ENCODE peak calls at places on chromosomes 11 and 22, in nine cellular contexts. A, G, J, P, R, T, X, B and H are unnamed samples.

GRCh38 chr22:38317995-38318715 is 922 bp upstream of the CSNK1E start:
- DNase-seq in G (no peak), J (no peak), A (peak; percentile 52), T (no peak), P (peak; percentile 86), X (no peak), B (no peak), R (peak; percentile 98), H (peak; percentile 85)

GRCh38 chr11:92406472-92406871 is 181.9 kb downstream of the FAT3 start:
- DNase-seq in G (no peak), P (no peak), B (no peak), T (no peak), A (no peak), J (no peak), X (no peak), R (no peak), H (no peak)

GRCh38 chr11:26994579-26995210 is 783 bp downstream of the FIBIN start:
- DNase-seq in P (no peak), X (no peak), J (no peak), T (no peak), R (no peak), B (no peak), A (no peak), G (no peak), H (no peak)

GRCh38 chr22:50665738-50666137 is 6.9 kb upstream of the SHANK3 start:
- DNase-seq in G (no peak), T (no peak), P (no peak), B (no peak), A (no peak), R (no peak), X (no peak), J (no peak), H (no peak)

GRCh38 chr22:39428597-39429071 is 28.2 kb upstream of the MGAT3 start:
- DNase-seq in J (no peak), B (no peak), G (no peak), R (peak; percentile 30), X (no peak), A (no peak), P (no peak), T (no peak), H (no peak)

GRCh38 chr22:44200855-44201550 is 20.3 kb downstream of the PARVG start:
- DNase-seq in B (no peak), X (no peak), J (no peak), P (peak; percentile 46), A (no peak), G (no peak), R (no peak), T (no peak), H (no peak)

GRCh38 chr11:74204692-74205091 is 33.6 kb downstream of the PPME1 start:
- DNase-seq in X (no peak), J (no peak), R (no peak), A (no peak), P (no peak), G (no peak), B (no peak), T (no peak), H (no peak)

GRCh38 chr22:26404851-26405357 is 24.2 kb upstream of the ASPHD2 start:
- DNase-seq in A (no peak), T (no peak), R (no peak), J (no peak), X (no peak), B (no peak), P (no peak), G (peak; percentile 5), H (no peak)

GRCh38 chr22:28885939-28886338 is 2.6 kb downstream of the ZNRF3 start:
- DNase-seq in P (no peak), J (no peak), R (no peak), A (no peak), X (no peak), G (no peak), T (no peak), B (no peak), H (no peak)

GRCh38 chr11:2932850-2933251 is 3.6 kb upstream of the PHLDA2 start:
- DNase-seq in R (peak; percentile 64), J (no peak), X (no peak), P (peak; percentile 51), A (no peak), T (no peak), G (no peak), B (no peak), H (peak; percentile 89)

GRCh38 chr22:35458547-35459422 is 58.8 kb downstream of the MCM5 start:
- DNase-seq in J (no peak), P (no peak), G (no peak), X (no peak), R (no peak), T (no peak), B (no peak), A (no peak), H (no peak)

GRCh38 chr11:101993172-101993571 is 54.1 kb upstream of the CFAP300 start:
- DNase-seq in P (no peak), T (no peak), A (no peak), B (no peak), R (no peak), J (no peak), X (no peak), G (no peak), H (no peak)

GRCh38 chr11:58829736-58830135 is 14.8 kb downstream of the GLYATL2 start:
- DNase-seq in A (peak; percentile 13), B (no peak), R (peak; percentile 71), P (no peak), X (no peak), T (no peak), G (no peak), J (no peak), H (no peak)

GRCh38 chr22:39592104-39593060 is 21.8 kb downstream of the CACNA1I start:
- DNase-seq in R (peak; percentile 93), T (no peak), B (no peak), A (peak; percentile 45), G (no peak), J (no peak), X (no peak), P (peak; percentile 58), H (no peak)

GRCh38 chr11:36510567-36511020 is 522 bp upstream of the TRAF6 start:
- DNase-seq in T (no peak), J (no peak), P (no peak), X (no peak), A (no peak), G (no peak), R (peak; percentile 52), B (peak; percentile 36), H (no peak)

GRCh38 chr11:33931032-33931431 is 39.2 kb upstream of the LMO2 start:
- DNase-seq in T (no peak), A (no peak), B (no peak), X (no peak), J (no peak), R (no peak), P (no peak), G (no peak), H (no peak)

GRCh38 chr11:121366970-121367369 is 74.4 kb downstream of the SC5D start:
- DNase-seq in A (no peak), B (no peak), R (no peak), X (no peak), G (no peak), J (no peak), P (no peak), T (no peak), H (no peak)

GRCh38 chr22:44605486-44605885 is 96.5 kb upstream of the PRR5 start:
- DNase-seq in J (no peak), G (no peak), P (no peak), T (no peak), A (no peak), R (no peak), X (no peak), B (no peak), H (no peak)